ENCODE peak calls at places on chromosomes 11 and 22, in five cellular contexts. K is brain microvascular endothelial cell, J is Peyer's patch, S is colonic mucosa, Y is lung. U is an unnamed sample.

GRCh38 chr22:35301370-35301874 is 1.7 kb downstream of the TOM1 start:
- DNase-seq in S (no peak), J (peak; percentile 66), Y (peak; percentile 80), K (peak; percentile 91), U (no peak)

GRCh38 chr11:47161134-47161854 is 15.4 kb downstream of the ARFGAP2 start:
- DNase-seq in J (peak; percentile 80), S (peak; percentile 65), Y (peak; percentile 54), K (peak; percentile 54), U (peak; percentile 89)

GRCh38 chr11:112459001-112459400 is 198.3 kb upstream of the PLET1 start:
- DNase-seq in K (no peak), J (no peak), S (no peak), Y (no peak), U (no peak)

GRCh38 chr11:126054412-126054811 is 8.3 kb downstream of the CDON start:
- DNase-seq in K (no peak), S (no peak), J (no peak), Y (no peak), U (no peak)

GRCh38 chr11:15909937-15910598 is 446.3 kb downstream of the SOX6 start:
- DNase-seq in S (no peak), J (no peak), K (no peak), Y (no peak), U (no peak)

GRCh38 chr11:4546876-4547275 is 1.9 kb downstream of the OR52M1 start:
- DNase-seq in Y (no peak), J (no peak), S (no peak), K (no peak), U (no peak)

GRCh38 chr11:128235446-128235845 is 351.9 kb downstream of the ETS1 start:
- DNase-seq in S (no peak), K (no peak), Y (no peak), J (no peak), U (no peak)

GRCh38 chr11:124481365-124482323 is 36.1 kb upstream of the OR8B8 start:
- DNase-seq in K (peak; percentile 84), S (no peak), J (no peak), Y (no peak), U (peak; percentile 5)

GRCh38 chr11:108961095-108961494 is 296.2 kb downstream of the DDX10 start:
- DNase-seq in S (no peak), Y (no peak), K (no peak), J (no peak), U (no peak)

GRCh38 chr22:31882971-31883370 is 61.4 kb upstream of the YWHAH start:
- DNase-seq in Y (no peak), K (no peak), J (no peak), S (no peak), U (no peak)

GRCh38 chr11:119056397-119056999 is 507 bp downstream of the HYOU1 start:
- DNase-seq in Y (peak; percentile 38), S (peak; percentile 56), J (peak; percentile 74), K (no peak), U (no peak)

GRCh38 chr11:127656266-127656879 is 655.8 kb upstream of the KIRREL3 start:
- DNase-seq in S (no peak), K (no peak), Y (no peak), J (no peak), U (no peak)

GRCh38 chr11:10725114-10725906 is 25.7 kb upstream of the CTR9 start:
- DNase-seq in S (no peak), K (peak; percentile 84), Y (no peak), J (no peak), U (no peak)

GRCh38 chr11:120022617-120023016 is 115.3 kb downstream of the TRIM29 start:
- DNase-seq in S (no peak), K (no peak), Y (no peak), J (peak; percentile 2), U (no peak)

GRCh38 chr11:1401656-1402221 is 12.0 kb downstream of the BRSK2 start:
- DNase-seq in S (peak; percentile 66), J (peak; percentile 66), Y (peak; percentile 56), K (peak; percentile 34), U (no peak)

GRCh38 chr11:70241709-70242108 is 28.8 kb upstream of the PPFIA1 start:
- DNase-seq in J (no peak), S (no peak), Y (no peak), K (no peak), U (no peak)

GRCh38 chr11:117443269-117444186 is 115.9 kb downstream of the CEP164 start:
- DNase-seq in K (peak; percentile 26), Y (peak; percentile 57), J (peak; percentile 63), S (peak; percentile 27), U (peak; percentile 43)

GRCh38 chr22:29840498-29840897 is 2.4 kb upstream of the ASCC2 start:
- DNase-seq in J (no peak), Y (no peak), S (no peak), K (no peak), U (no peak)

GRCh38 chr22:49137216-49137840 is 690.3 kb downstream of the BRD1 start:
- DNase-seq in Y (no peak), K (no peak), J (no peak), S (no peak), U (no peak)

GRCh38 chr11:119315139-119316016 is 1.6 kb downstream of the MCAM start:
- DNase-seq in Y (no peak), K (no peak), J (peak; percentile 74), S (no peak), U (no peak)

GRCh38 chr11:19355601-19356000 is 114.9 kb upstream of the E2F8 start:
- DNase-seq in K (no peak), J (no peak), S (no peak), Y (no peak), U (no peak)

GRCh38 chr22:17087176-17088131 is 2.7 kb downstream of the IL17RA start:
- DNase-seq in Y (no peak), J (peak; percentile 52), K (peak; percentile 34), S (no peak), U (no peak)

GRCh38 chr22:31079095-31079642 is 1.9 kb upstream of the SMTN start:
- DNase-seq in J (peak; percentile 78), Y (no peak), K (no peak), S (peak; percentile 86), U (no peak)

GRCh38 chr22:44172370-44173108 is 8.2 kb upstream of the PARVG start:
- DNase-seq in K (peak; percentile 6), J (peak; percentile 81), Y (peak; percentile 76), S (peak; percentile 29), U (no peak)

GRCh38 chr22:26573026-26573662 is 16.8 kb downstream of the TPST2 start:
- DNase-seq in J (peak; percentile 62), S (no peak), K (no peak), Y (peak; percentile 56), U (no peak)

GRCh38 chr11:69578167-69578566 is 62.8 kb upstream of the CCND1 start:
- DNase-seq in Y (no peak), J (no peak), S (no peak), K (no peak), U (no peak)

GRCh38 chr22:49229483-49230193 is 598.0 kb downstream of the BRD1 start:
- DNase-seq in J (no peak), Y (no peak), S (no peak), K (no peak), U (no peak)

GRCh38 chr11:32034149-32034548 is 56.7 kb upstream of the RCN1 start:
- DNase-seq in Y (no peak), J (no peak), S (no peak), K (peak; percentile 99), U (no peak)

DNA sequence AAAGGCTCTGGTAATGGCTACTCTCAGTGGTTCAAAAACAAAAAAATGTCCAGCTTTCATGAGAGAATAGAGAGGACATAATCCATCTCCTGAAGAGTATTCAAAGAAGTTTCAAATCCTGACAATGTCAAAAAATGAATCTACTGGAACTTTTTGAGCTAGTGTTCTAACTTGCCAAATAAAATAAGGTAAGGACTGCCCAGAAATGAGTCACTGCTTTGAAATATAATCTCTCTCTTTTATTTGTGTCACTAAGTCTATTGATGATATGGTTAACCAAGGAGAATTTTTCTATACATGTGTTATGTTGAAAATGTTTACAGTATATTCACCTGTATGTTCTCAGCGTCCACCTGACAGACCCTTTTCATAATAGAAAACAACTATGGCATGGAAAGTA is 3.4 kb downstream of the GUCY1A2 start:
- DNase-seq in K (no peak), Y (no peak), J (no peak), S (no peak), U (no peak)
- H3K27ac ChIP-seq in K (no peak overlapping the region), Y (no peak overlapping the region), J (no peak overlapping the region), S (no peak overlapping the region), U (no peak overlapping the region)

GRCh38 chr11:22733849-22734248 is 67.4 kb downstream of the GAS2 start:
- DNase-seq in Y (no peak), J (no peak), K (no peak), S (no peak), U (no peak)
- H3K27ac ChIP-seq in Y (no peak overlapping the region), J (no peak overlapping the region), K (no peak overlapping the region), S (no peak overlapping the region), U (no peak overlapping the region)

GRCh38 chr11:94649925-94650623 is 82.9 kb downstream of the PIWIL4 start:
- DNase-seq in K (no peak), Y (no peak), S (no peak), J (no peak), U (peak; percentile 66)
- H3K27ac ChIP-seq in K (no peak overlapping the region), Y (no peak overlapping the region), S (no peak overlapping the region), J (no peak overlapping the region), U (peak overlapping the region; percentile 37)

GRCh38 chr11:2464451-2465165 is 19.8 kb downstream of the KCNQ1 start:
- DNase-seq in J (no peak), Y (no peak), S (peak; percentile 18), K (no peak), U (no peak)

GRCh38 chr11:2466869-2467694 is 22.3 kb downstream of the KCNQ1 start:
- DNase-seq in S (peak; percentile 49), K (no peak), Y (no peak), J (peak; percentile 84), U (no peak)

GRCh38 chr11:2466069-2466801 is 21.4 kb downstream of the KCNQ1 start:
- DNase-seq in K (no peak), S (peak; percentile 12), J (no peak), Y (no peak), U (no peak)

GRCh38 chr11:2463766-2464277 is 19.0 kb downstream of the KCNQ1 start:
- DNase-seq in Y (no peak), K (no peak), J (no peak), S (no peak), U (no peak)

GRCh38 chr11:2465201-2466068 is 20.6 kb downstream of the KCNQ1 start:
- DNase-seq in J (no peak), S (peak; percentile 20), K (no peak), Y (no peak), U (no peak)
- H3K27ac ChIP-seq in J (peak overlapping the region; percentile 17), S (no peak overlapping the region), K (no peak overlapping the region), Y (no peak overlapping the region), U (no peak overlapping the region)

DNA sequence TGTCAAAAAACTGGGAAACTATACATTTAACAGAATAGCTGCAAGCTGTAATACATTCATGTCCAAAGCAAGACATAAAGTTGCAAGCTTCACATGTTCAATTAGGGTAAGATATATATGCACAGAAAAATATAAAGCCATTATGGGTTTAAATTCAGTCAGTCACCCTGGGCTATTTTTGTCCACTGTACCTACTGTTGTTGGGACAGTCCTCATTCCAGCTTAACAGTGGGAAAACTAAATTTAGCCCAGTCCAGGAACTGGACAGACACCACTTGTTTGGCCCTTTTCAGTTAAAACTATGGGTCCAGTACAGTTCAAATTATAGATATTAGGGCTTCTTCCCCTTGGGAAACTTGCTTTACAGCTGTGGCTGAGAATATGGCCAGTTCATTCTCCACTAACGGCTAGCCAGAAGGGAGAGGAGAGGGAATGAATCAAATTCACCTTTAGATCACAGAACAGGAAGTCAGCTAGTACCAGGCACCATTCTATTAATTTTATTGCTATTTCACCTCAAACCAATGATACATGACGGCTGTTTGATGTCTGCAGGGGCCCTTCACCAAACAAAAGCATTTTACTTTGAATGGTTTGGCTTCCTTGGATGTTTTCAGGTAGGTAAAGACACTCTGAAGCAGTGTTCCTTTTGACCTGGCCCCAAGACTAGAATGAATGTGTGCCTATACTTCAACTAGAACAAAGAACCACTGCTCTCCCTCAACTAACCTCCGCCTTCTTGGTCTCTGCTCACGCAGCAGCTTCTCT is 22.2 kb downstream of the ZNF280B start:
- DNase-seq in J (no peak), Y (no peak), S (no peak), K (no peak), U (no peak)
- H3K27ac ChIP-seq in J (no peak overlapping the region), Y (no peak overlapping the region), S (no peak overlapping the region), K (no peak overlapping the region), U (no peak overlapping the region)